ENCODE peak calls at places on chromosomes 13 and 19, in six cellular contexts. One of them, this sample, is unnamed.

GRCh38 chr13:49932066-49932465 is 4.1 kb downstream of the SPRYD7 start:
- DNase-seq in ovary: no peak
- DNase-seq in CD4-positive, alpha-beta T cell: no peak
- DNase-seq in foreskin fibroblast: no peak
- DNase-seq in tibial artery: no peak
- DNase-seq in thoracic aorta: no peak
- DNase-seq in this sample: no peak

GRCh38 chr19:28785961-28786360 is 427.0 kb downstream of the UQCRFS1 start:
- DNase-seq in ovary: no peak
- DNase-seq in CD4-positive, alpha-beta T cell: no peak
- DNase-seq in foreskin fibroblast: no peak
- DNase-seq in tibial artery: no peak
- DNase-seq in thoracic aorta: no peak
- DNase-seq in this sample: no peak

GRCh38 chr19:37334179-37335071 is 36.5 kb upstream of the ZNF527 start:
- DNase-seq in ovary: peak; percentile 89
- DNase-seq in CD4-positive, alpha-beta T cell: peak; percentile 85
- DNase-seq in foreskin fibroblast: peak; percentile 81
- DNase-seq in tibial artery: peak; percentile 93
- DNase-seq in thoracic aorta: peak; percentile 82
- DNase-seq in this sample: peak; percentile 86

GRCh38 chr19:39203372-39204341 is at the start of gene SYCN:
- DNase-seq in ovary: no peak
- DNase-seq in CD4-positive, alpha-beta T cell: no peak
- DNase-seq in foreskin fibroblast: no peak
- DNase-seq in tibial artery: no peak
- DNase-seq in thoracic aorta: no peak
- DNase-seq in this sample: no peak

GRCh38 chr19:17220207-17220758 is 5.1 kb downstream of the USE1 start:
- DNase-seq in ovary: peak; percentile 46
- DNase-seq in CD4-positive, alpha-beta T cell: no peak
- DNase-seq in foreskin fibroblast: peak; percentile 66
- DNase-seq in tibial artery: no peak
- DNase-seq in thoracic aorta: no peak
- DNase-seq in this sample: no peak

GRCh38 chr19:45358213-45358792 is 12.1 kb downstream of the ERCC2 start:
- DNase-seq in ovary: no peak
- DNase-seq in CD4-positive, alpha-beta T cell: no peak
- DNase-seq in foreskin fibroblast: no peak
- DNase-seq in tibial artery: no peak
- DNase-seq in thoracic aorta: no peak
- DNase-seq in this sample: no peak

GRCh38 chr13:94325660-94326059 is 153.8 kb downstream of the DCT start:
- DNase-seq in ovary: no peak
- DNase-seq in CD4-positive, alpha-beta T cell: no peak
- DNase-seq in foreskin fibroblast: no peak
- DNase-seq in tibial artery: no peak
- DNase-seq in thoracic aorta: no peak
- DNase-seq in this sample: no peak

GRCh38 chr13:109096101-109096500 is 466.7 kb downstream of the MYO16 start:
- DNase-seq in ovary: no peak
- DNase-seq in CD4-positive, alpha-beta T cell: no peak
- DNase-seq in foreskin fibroblast: no peak
- DNase-seq in tibial artery: no peak
- DNase-seq in thoracic aorta: no peak
- DNase-seq in this sample: no peak

GRCh38 chr19:40751065-40751923 is at the start of gene SNRPA:
- DNase-seq in ovary: peak; percentile 96
- DNase-seq in CD4-positive, alpha-beta T cell: peak; percentile 91
- DNase-seq in foreskin fibroblast: peak; percentile 96
- DNase-seq in tibial artery: peak; percentile 98
- DNase-seq in thoracic aorta: peak; percentile 93
- DNase-seq in this sample: peak; percentile 96

GRCh38 chr13:67369895-67370660 is 139.9 kb upstream of the PCDH9 start:
- DNase-seq in ovary: no peak
- DNase-seq in CD4-positive, alpha-beta T cell: no peak
- DNase-seq in foreskin fibroblast: peak; percentile 77
- DNase-seq in tibial artery: no peak
- DNase-seq in thoracic aorta: no peak
- DNase-seq in this sample: no peak

GRCh38 chr19:41367848-41368301 is 3.9 kb upstream of the B9D2 start:
- DNase-seq in ovary: no peak
- DNase-seq in CD4-positive, alpha-beta T cell: no peak
- DNase-seq in foreskin fibroblast: peak; percentile 83
- DNase-seq in tibial artery: no peak
- DNase-seq in thoracic aorta: no peak
- DNase-seq in this sample: no peak

GRCh38 chr19:46271488-46272197 is 25.2 kb upstream of the HIF3A start:
- DNase-seq in ovary: no peak
- DNase-seq in CD4-positive, alpha-beta T cell: no peak
- DNase-seq in foreskin fibroblast: peak; percentile 24
- DNase-seq in tibial artery: no peak
- DNase-seq in thoracic aorta: no peak
- DNase-seq in this sample: no peak

GRCh38 chr19:21483589-21484170 is 21.7 kb upstream of the ZNF429 start:
- DNase-seq in ovary: peak; percentile 66
- DNase-seq in CD4-positive, alpha-beta T cell: peak; percentile 32
- DNase-seq in foreskin fibroblast: no peak
- DNase-seq in tibial artery: peak; percentile 66
- DNase-seq in thoracic aorta: no peak
- DNase-seq in this sample: no peak

GRCh38 chr19:1460033-1460995 is 10.4 kb downstream of the APC2 start:
- DNase-seq in ovary: no peak
- DNase-seq in CD4-positive, alpha-beta T cell: no peak
- DNase-seq in foreskin fibroblast: no peak
- DNase-seq in tibial artery: no peak
- DNase-seq in thoracic aorta: no peak
- DNase-seq in this sample: no peak

GRCh38 chr13:27797228-27797624 is 4.9 kb downstream of the GSX1 start:
- DNase-seq in ovary: no peak
- DNase-seq in CD4-positive, alpha-beta T cell: no peak
- DNase-seq in foreskin fibroblast: peak; percentile 20
- DNase-seq in tibial artery: no peak
- DNase-seq in thoracic aorta: no peak
- DNase-seq in this sample: no peak

GRCh38 chr19:38384209-38385027 is 3.4 kb downstream of the GGN start:
- DNase-seq in ovary: no peak
- DNase-seq in CD4-positive, alpha-beta T cell: no peak
- DNase-seq in foreskin fibroblast: no peak
- DNase-seq in tibial artery: no peak
- DNase-seq in thoracic aorta: no peak
- DNase-seq in this sample: no peak

GRCh38 chr13:102055116-102055515 is 346.7 kb downstream of the FGF14 start:
- DNase-seq in ovary: no peak
- DNase-seq in CD4-positive, alpha-beta T cell: no peak
- DNase-seq in foreskin fibroblast: no peak
- DNase-seq in tibial artery: no peak
- DNase-seq in thoracic aorta: no peak
- DNase-seq in this sample: no peak

DNA sequence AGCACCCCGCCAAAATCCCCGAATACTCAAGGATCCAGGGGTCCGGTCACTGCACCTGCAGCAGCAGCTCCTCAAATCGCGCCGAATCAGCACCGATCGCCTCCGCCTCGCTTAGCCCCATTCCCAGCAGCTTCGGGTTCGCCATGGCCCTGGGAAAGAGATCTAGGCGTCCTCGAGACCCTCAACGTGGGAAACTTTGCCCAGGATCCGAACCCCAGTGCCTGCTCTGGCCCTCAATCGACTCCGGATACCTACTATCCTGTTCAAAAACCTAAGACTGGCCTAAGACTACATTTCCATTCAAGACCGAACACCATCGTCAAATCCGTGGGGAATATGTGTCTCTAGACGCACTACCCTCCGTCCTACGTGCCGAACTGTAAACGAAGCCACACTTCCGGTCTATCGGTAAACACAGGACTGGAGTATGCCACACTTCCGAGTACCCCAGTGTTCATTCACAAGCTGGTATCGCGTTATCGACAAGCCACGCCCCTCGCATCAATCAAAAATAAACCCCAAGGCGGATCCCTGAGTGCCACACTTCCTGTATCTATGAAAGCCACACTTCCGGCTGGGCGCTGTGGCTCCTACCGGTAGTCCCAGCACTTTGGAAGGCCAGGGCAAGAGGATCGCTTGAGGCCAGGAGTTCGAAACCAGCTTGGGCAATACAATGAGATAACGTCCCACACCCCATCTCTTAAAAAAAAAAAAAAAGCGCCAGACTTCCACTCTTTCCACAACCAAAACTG is at the start of gene PIH1D1:
- DNase-seq in ovary: peak; percentile 94
- DNase-seq in CD4-positive, alpha-beta T cell: peak; percentile 90
- DNase-seq in foreskin fibroblast: peak; percentile 99
- DNase-seq in tibial artery: peak; percentile 99
- DNase-seq in thoracic aorta: peak; percentile 99
- DNase-seq in this sample: peak; percentile 81
- TF ChIP-seq CTCF in ovary: no peak
- TF ChIP-seq CTCF in CD4-positive, alpha-beta T cell: no peak
- TF ChIP-seq CTCF in foreskin fibroblast: peak; percentile 20
- TF ChIP-seq CTCF in tibial artery: peak; percentile 18
- TF ChIP-seq CTCF in thoracic aorta: no peak
- TF ChIP-seq CTCF in this sample: no peak

DNA sequence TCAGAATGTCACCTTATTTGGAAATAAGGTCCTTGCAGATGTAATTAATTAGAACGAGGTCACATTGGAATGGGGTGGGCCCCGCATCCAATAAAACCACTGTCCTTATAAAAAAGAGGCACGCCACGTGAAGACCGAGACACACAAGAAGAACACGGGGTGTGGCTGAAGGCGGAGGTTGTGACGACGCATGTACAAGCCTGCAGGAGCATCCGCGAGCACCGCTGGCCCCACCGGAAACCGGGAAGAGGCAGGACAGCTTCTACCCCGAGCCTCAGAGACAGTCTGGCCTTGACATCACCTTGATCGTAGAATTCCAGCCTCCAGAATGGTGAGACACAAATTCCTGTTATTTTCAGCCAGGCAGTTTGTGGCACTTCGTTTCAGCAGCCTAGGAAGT is 177.9 kb downstream of the COL4A1 start:
- DNase-seq in ovary: no peak
- DNase-seq in CD4-positive, alpha-beta T cell: no peak
- DNase-seq in foreskin fibroblast: no peak
- DNase-seq in tibial artery: no peak
- DNase-seq in thoracic aorta: no peak
- DNase-seq in this sample: no peak
- TF ChIP-seq CTCF in ovary: no peak
- TF ChIP-seq CTCF in CD4-positive, alpha-beta T cell: no peak
- TF ChIP-seq CTCF in foreskin fibroblast: no peak
- TF ChIP-seq CTCF in tibial artery: no peak
- TF ChIP-seq CTCF in thoracic aorta: no peak
- TF ChIP-seq CTCF in this sample: no peak

DNA sequence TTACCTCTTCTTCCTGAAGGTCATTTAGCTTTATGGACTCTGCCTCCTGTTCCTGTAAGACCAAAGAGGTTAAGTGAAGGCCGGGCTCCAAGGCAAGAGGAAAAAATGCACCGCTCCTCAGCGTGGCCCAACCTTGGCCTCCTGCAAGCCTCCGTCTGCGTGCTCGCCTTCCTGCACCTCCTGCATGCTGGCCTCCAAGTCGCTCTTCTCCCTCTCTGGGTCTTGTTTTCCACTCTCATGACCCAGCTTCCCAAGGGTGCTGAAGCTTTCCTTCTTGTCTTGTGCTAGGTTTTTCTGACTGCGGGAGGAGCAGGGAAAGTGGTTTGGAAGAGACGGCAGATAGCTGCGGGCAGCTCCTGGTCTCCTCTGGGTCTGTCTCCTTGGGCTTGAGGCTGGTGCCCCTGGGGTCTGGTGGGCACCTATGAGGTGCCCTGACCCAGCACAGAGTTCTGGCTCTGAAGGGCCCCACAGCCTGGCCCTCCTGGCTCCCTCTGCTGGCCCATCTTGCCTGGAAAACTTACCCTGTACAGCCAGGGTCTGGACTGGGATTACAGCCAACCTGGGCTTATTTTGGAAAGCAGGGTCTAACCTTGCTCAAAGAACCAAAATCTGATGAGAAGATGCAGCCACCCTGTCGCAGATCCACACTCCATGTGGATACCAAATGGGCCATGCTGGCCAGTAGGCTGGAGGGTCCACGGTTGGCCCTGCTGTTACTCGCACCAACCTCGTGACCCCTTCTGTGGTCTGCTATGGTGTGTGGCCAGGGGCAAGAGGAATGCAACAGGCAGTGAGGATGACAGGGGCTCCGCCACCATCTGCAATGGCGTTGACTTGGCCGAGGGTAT is 5.2 kb downstream of the C13orf46 start:
- DNase-seq in ovary: no peak
- DNase-seq in CD4-positive, alpha-beta T cell: no peak
- DNase-seq in foreskin fibroblast: no peak
- DNase-seq in tibial artery: no peak
- DNase-seq in thoracic aorta: no peak
- DNase-seq in this sample: peak; percentile 8
- TF ChIP-seq CTCF in ovary: no peak
- TF ChIP-seq CTCF in CD4-positive, alpha-beta T cell: no peak
- TF ChIP-seq CTCF in foreskin fibroblast: no peak
- TF ChIP-seq CTCF in tibial artery: no peak
- TF ChIP-seq CTCF in thoracic aorta: no peak
- TF ChIP-seq CTCF in this sample: no peak

GRCh38 chr19:49936549-49936948 is 7.2 kb upstream of the NUP62 start:
- DNase-seq in ovary: no peak
- DNase-seq in CD4-positive, alpha-beta T cell: no peak
- DNase-seq in foreskin fibroblast: no peak
- DNase-seq in tibial artery: no peak
- DNase-seq in thoracic aorta: no peak
- DNase-seq in this sample: no peak

GRCh38 chr19:49938662-49939061 is 9.4 kb upstream of the NUP62 start:
- DNase-seq in ovary: peak; percentile 54
- DNase-seq in CD4-positive, alpha-beta T cell: no peak
- DNase-seq in foreskin fibroblast: no peak
- DNase-seq in tibial artery: no peak
- DNase-seq in thoracic aorta: no peak
- DNase-seq in this sample: no peak

GRCh38 chr19:49940482-49940791 is 11.1 kb upstream of the NUP62 start:
- DNase-seq in ovary: no peak
- DNase-seq in CD4-positive, alpha-beta T cell: no peak
- DNase-seq in foreskin fibroblast: no peak
- DNase-seq in tibial artery: no peak
- DNase-seq in thoracic aorta: no peak
- DNase-seq in this sample: no peak

DNA sequence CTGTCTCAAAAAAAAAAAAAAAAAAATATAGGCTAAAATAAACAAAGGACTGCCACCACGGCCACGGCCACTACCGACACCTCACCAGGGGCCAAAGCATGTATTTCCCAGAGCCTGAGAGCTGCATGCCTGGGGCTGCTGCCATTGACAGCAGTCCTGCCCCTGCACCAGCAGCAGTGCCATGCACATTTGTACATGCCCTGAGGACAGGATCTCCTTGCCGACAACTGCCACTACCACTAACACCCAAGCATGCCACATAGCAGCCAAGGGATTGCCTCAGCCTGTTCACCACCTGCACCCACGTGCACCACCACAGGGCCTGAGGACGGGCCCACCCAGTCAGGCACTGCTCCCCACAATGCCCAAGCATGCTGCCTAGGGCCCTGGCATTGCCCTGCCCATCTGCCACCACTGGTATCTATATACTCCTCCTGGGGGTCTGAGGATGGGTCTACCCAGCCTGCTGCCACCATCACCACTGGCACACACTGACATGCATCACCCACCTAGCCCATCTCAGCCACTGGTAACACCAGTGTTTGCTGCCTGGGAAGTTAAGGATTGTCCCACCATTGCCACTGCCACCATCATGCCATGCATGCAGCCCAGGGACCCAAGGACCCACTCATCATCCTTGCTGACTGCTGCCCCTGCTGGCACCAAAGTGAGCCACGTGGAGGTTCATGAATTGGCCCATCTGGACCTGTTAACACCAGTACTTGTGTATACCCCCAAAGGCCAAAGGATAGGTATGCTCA is 10.6 kb upstream of the NUP62 start:
- DNase-seq in ovary: no peak
- DNase-seq in CD4-positive, alpha-beta T cell: no peak
- DNase-seq in foreskin fibroblast: no peak
- DNase-seq in tibial artery: no peak
- DNase-seq in thoracic aorta: no peak
- DNase-seq in this sample: no peak
- TF ChIP-seq CTCF in ovary: no peak
- TF ChIP-seq CTCF in CD4-positive, alpha-beta T cell: no peak
- TF ChIP-seq CTCF in foreskin fibroblast: no peak
- TF ChIP-seq CTCF in tibial artery: no peak
- TF ChIP-seq CTCF in thoracic aorta: no peak
- TF ChIP-seq CTCF in this sample: no peak